ENCODE peak calls at places on chromosomes 11 and 22, in four cellular contexts. B is K562, N is H1, H is HepG2. Z is an unnamed sample.

GRCh38 chr22:42797021-42797420 is 60.1 kb downstream of the ARFGAP3 start:
- DNase-seq in B (no peak), N (no peak), H (no peak), Z (no peak)

GRCh38 chr11:117457835-117458234 is 130.2 kb downstream of the CEP164 start:
- DNase-seq in B (no peak), N (no peak), H (no peak), Z (no peak)

GRCh38 chr11:129800655-129801054 is 15.0 kb upstream of the TMEM45B start:
- DNase-seq in B (no peak), N (no peak), H (peak), Z (no peak)

GRCh38 chr11:4436424-4436823 is 12.7 kb upstream of the OR52K2 start:
- DNase-seq in B (no peak), N (no peak), H (no peak), Z (no peak)

GRCh38 chr11:63019506-63019905 is 3.9 kb upstream of the SLC22A8 start:
- DNase-seq in B (no peak), N (no peak), H (no peak), Z (no peak)

GRCh38 chr11:104148074-104148473 is 15.9 kb downstream of the PDGFD start:
- DNase-seq in B (no peak), N (no peak), H (no peak), Z (no peak)

GRCh38 chr11:108218455-108218854 is 4.0 kb downstream of the NPAT start:
- DNase-seq in B (no peak), N (no peak), H (no peak), Z (no peak)

GRCh38 chr11:279966-280761 is 2.0 kb downstream of the NLRP6 start:
- DNase-seq in B (no peak), N (no peak), H (no peak), Z (no peak)

GRCh38 chr11:47233989-47234668 is 14.5 kb downstream of the ACP2 start:
- DNase-seq in B (peak), N (no peak), H (peak), Z (no peak)

GRCh38 chr11:128890543-128891409 is at the start of gene KCNJ5:
- DNase-seq in B (no peak), N (no peak), H (no peak), Z (no peak)

GRCh38 chr22:46827781-46828180 is 65.3 kb downstream of the TBC1D22A start:
- DNase-seq in B (no peak), N (no peak), H (no peak), Z (no peak)

GRCh38 chr11:95821640-95822039 is 31.3 kb downstream of the CEP57 start:
- DNase-seq in B (no peak), N (no peak), H (no peak), Z (no peak)

GRCh38 chr22:32696089-32696488 is 105.4 kb upstream of the TIMP3 start:
- DNase-seq in B (no peak), N (no peak), H (no peak), Z (no peak)

GRCh38 chr11:19472679-19473078 is 231.9 kb upstream of the E2F8 start:
- DNase-seq in B (no peak), N (no peak), H (no peak), Z (no peak)

GRCh38 chr11:9015677-9016076 is 11.9 kb upstream of the NRIP3 start:
- DNase-seq in B (peak), N (peak), H (peak), Z (peak)

GRCh38 chr22:31439805-31440204 is 40.4 kb downstream of the DRG1 start:
- DNase-seq in B (no peak), N (no peak), H (no peak), Z (no peak)

GRCh38 chr11:74633406-74634393 is 41.3 kb downstream of the POLD3 start:
- DNase-seq in B (no peak), N (no peak), H (no peak), Z (no peak)

GRCh38 chr22:31932863-31933262 is 11.5 kb upstream of the YWHAH start:
- DNase-seq in B (no peak), N (no peak), H (peak), Z (no peak)

GRCh38 chr11:114262681-114263509 is 33.3 kb upstream of the NNMT start:
- DNase-seq in B (peak), N (no peak), H (peak), Z (peak)

GRCh38 chr11:113267536-113267935 is 46.8 kb upstream of the TTC12 start:
- DNase-seq in B (no peak), N (no peak), H (no peak), Z (no peak)

GRCh38 chr11:57456960-57457642 is 3.2 kb upstream of the RTN4RL2 start:
- DNase-seq in B (peak), N (no peak), H (peak), Z (peak)

GRCh38 chr22:35544189-35544588 is 3.6 kb downstream of the RASD2 start:
- DNase-seq in B (no peak), N (no peak), H (no peak), Z (no peak)

GRCh38 chr22:28002863-28003565 is 84.0 kb upstream of the PITPNB start:
- DNase-seq in B (no peak), N (no peak), H (no peak), Z (no peak)

GRCh38 chr22:47835726-47836125 is 1073.3 kb downstream of the TBC1D22A start:
- DNase-seq in B (no peak), N (no peak), H (peak), Z (peak)

GRCh38 chr11:13448876-13449275 is 14.1 kb downstream of the BTBD10 start:
- DNase-seq in B (no peak), N (no peak), H (no peak), Z (no peak)

GRCh38 chr11:61701298-61701993 is 21.3 kb downstream of the DAGLA start:
- DNase-seq in B (peak), N (no peak), H (peak), Z (peak)

GRCh38 chr22:42623301-42623751 is 8.6 kb upstream of the POLDIP3 start:
- DNase-seq in B (no peak), N (no peak), H (no peak), Z (no peak)

GRCh38 chr11:104968856-104969776 is 742 bp upstream of the CASP4 start:
- DNase-seq in B (no peak), N (peak), H (peak), Z (no peak)

GRCh38 chr11:76278526-76278925 is 72.2 kb upstream of the WNT11 start:
- DNase-seq in B (no peak), N (no peak), H (no peak), Z (no peak)

GRCh38 chr11:16843307-16843706 is 104.9 kb downstream of the C11orf58 start:
- DNase-seq in B (peak), N (no peak), H (peak), Z (no peak)

GRCh38 chr11:12066799-12067508 is 43.4 kb upstream of the MICAL2 start:
- DNase-seq in B (no peak), N (no peak), H (peak), Z (no peak)

GRCh38 chr11:119103793-119104192 is 2.1 kb upstream of the DPAGT1 start:
- DNase-seq in B (no peak), N (no peak), H (no peak), Z (no peak)
- TF ChIP-seq SP1 in B (no peak), N (no peak), H (no peak), Z (no peak)

GRCh38 chr11:45658292-45658991 is 7.0 kb downstream of the CHST1 start:
- DNase-seq in B (no peak), N (peak), H (peak), Z (no peak)

GRCh38 chr11:45660717-45661416 is 4.6 kb downstream of the CHST1 start:
- DNase-seq in B (no peak), N (no peak), H (no peak), Z (no peak)

GRCh38 chr11:45661417-45662055 is 3.9 kb downstream of the CHST1 start:
- DNase-seq in B (no peak), N (no peak), H (no peak), Z (no peak)

GRCh38 chr11:45659031-45659817 is 6.2 kb downstream of the CHST1 start:
- DNase-seq in B (no peak), N (no peak), H (no peak), Z (no peak)

DNA sequence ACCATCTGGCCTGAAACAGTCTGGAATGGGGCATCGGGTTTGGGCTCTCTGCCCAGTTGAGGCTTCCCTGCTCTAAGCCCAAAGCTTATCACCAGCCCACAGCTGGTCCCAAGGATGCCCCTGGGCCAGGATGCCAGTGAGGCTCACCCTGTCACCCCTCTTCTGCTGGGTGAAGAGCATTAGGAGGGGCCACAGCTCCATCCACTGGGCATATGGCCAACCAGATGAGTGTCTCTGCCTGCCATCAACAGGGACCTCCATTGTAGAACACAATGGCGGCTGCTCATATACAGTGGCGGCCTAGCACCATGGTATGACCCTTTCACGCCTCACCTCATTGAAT is 5.6 kb downstream of the CHST1 start:
- DNase-seq in B (no peak), N (no peak), H (no peak), Z (no peak)
- TF ChIP-seq EZH2 in B (no peak), N (no peak), H (no peak), Z (no peak)

GRCh38 chr22:50182176-50183081 is 3.3 kb upstream of the TRABD start:
- DNase-seq in B (no peak), N (no peak), H (no peak), Z (no peak)
- TF ChIP-seq SP1 in B (no peak), N (no peak), H (no peak), Z (no peak)

GRCh38 chr22:18971321-18971751 is 35.2 kb upstream of the PRODH start:
- DNase-seq in B (no peak), N (no peak), H (no peak), Z (no peak)

GRCh38 chr22:18968011-18968749 is 32.1 kb upstream of the PRODH start:
- DNase-seq in B (peak), N (no peak), H (no peak), Z (no peak)

GRCh38 chr22:18973264-18974031 is 37.4 kb upstream of the PRODH start:
- DNase-seq in B (no peak), N (no peak), H (no peak), Z (no peak)

GRCh38 chr22:18970948-18971315 is 34.8 kb upstream of the PRODH start:
- DNase-seq in B (no peak), N (no peak), H (no peak), Z (no peak)

DNA sequence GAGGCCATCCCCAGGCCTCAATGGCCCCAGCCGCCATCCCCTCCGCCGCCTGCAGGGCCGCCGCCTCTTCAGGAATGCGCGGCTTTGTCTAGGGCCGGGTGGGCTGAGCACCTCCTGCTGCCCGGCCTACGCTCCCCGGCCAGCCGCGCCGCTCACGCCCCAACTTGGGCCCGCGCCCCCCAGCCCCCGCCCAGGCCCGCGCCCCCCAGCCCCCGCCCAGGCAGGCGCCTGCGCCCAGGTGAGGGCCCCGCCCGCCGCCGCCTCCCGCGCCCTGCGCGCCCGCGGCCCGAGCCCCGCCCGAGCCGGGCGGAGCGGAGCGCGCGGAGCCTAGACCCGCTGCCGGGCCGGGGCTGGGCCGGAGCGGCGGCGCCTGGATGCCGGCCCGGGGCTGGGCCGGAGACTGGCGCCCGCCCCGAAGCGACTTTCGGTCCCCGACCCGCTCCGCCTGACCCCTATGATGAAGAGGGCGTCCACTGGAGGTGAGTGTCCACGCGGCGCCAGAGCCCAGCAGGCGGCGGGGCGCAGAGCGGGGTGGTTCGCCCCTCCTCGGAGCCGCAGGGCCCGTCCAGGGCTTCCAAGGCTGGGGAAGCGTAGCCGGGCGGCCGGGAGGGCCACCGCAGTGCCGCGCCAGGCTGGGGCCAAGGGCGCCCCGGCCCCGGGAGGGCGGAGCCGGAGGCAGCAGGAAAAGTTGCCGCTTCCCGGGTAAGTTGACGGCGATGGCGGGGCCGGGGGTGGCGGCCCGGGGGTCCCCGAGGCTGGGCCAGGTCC is 34.3 kb upstream of the PRODH start:
- DNase-seq in B (peak), N (no peak), H (no peak), Z (no peak)
- TF ChIP-seq EZH2 in B (peak), N (no peak), H (no peak), Z (no peak)